ENCODE peak calls at places on chromosomes 3 and 15, in six cellular contexts. One of them, this sample, is unnamed.

GRCh38 chr3:156781310-156782230 is 44.6 kb upstream of the LEKR1 start:
- DNase-seq in endothelial cell of umbilical vein: peak
- DNase-seq in AG04450: no peak
- DNase-seq in MCF 10A: peak
- DNase-seq in pancreas: no peak
- DNase-seq in endothelial cell: no peak
- DNase-seq in this sample: no peak

GRCh38 chr3:195732951-195733350 is 12.2 kb downstream of the MUC20 start:
- DNase-seq in endothelial cell of umbilical vein: no peak
- DNase-seq in AG04450: no peak
- DNase-seq in MCF 10A: no peak
- DNase-seq in pancreas: no peak
- DNase-seq in endothelial cell: no peak
- DNase-seq in this sample: peak

GRCh38 chr15:29094711-29095110 is 174.9 kb downstream of the NSMCE3 start:
- DNase-seq in endothelial cell of umbilical vein: no peak
- DNase-seq in AG04450: no peak
- DNase-seq in MCF 10A: peak
- DNase-seq in pancreas: no peak
- DNase-seq in endothelial cell: no peak
- DNase-seq in this sample: no peak

GRCh38 chr3:4421121-4421520 is 45.9 kb downstream of the SUMF1 start:
- DNase-seq in endothelial cell of umbilical vein: no peak
- DNase-seq in AG04450: no peak
- DNase-seq in MCF 10A: peak
- DNase-seq in pancreas: no peak
- DNase-seq in endothelial cell: no peak
- DNase-seq in this sample: no peak

GRCh38 chr15:90603893-90604292 is 74.2 kb downstream of the CRTC3 start:
- DNase-seq in endothelial cell of umbilical vein: peak
- DNase-seq in AG04450: no peak
- DNase-seq in MCF 10A: peak
- DNase-seq in pancreas: no peak
- DNase-seq in endothelial cell: no peak
- DNase-seq in this sample: no peak

GRCh38 chr3:107993771-107994170 is 97.1 kb downstream of the CD47 start:
- DNase-seq in endothelial cell of umbilical vein: no peak
- DNase-seq in AG04450: no peak
- DNase-seq in MCF 10A: no peak
- DNase-seq in pancreas: no peak
- DNase-seq in endothelial cell: no peak
- DNase-seq in this sample: no peak

GRCh38 chr15:44971036-44971435 is 14.5 kb downstream of the TERB2 start:
- DNase-seq in endothelial cell of umbilical vein: no peak
- DNase-seq in AG04450: no peak
- DNase-seq in MCF 10A: no peak
- DNase-seq in pancreas: no peak
- DNase-seq in endothelial cell: no peak
- DNase-seq in this sample: no peak

GRCh38 chr3:55574671-55575070 is 87.6 kb upstream of the WNT5A start:
- DNase-seq in endothelial cell of umbilical vein: no peak
- DNase-seq in AG04450: no peak
- DNase-seq in MCF 10A: no peak
- DNase-seq in pancreas: no peak
- DNase-seq in endothelial cell: no peak
- DNase-seq in this sample: no peak

GRCh38 chr3:192564611-192565010 is 162.7 kb downstream of the FGF12 start:
- DNase-seq in endothelial cell of umbilical vein: no peak
- DNase-seq in AG04450: no peak
- DNase-seq in MCF 10A: no peak
- DNase-seq in pancreas: no peak
- DNase-seq in endothelial cell: no peak
- DNase-seq in this sample: no peak

GRCh38 chr3:106609666-106610301 is 741.0 kb upstream of the CBLB start:
- DNase-seq in endothelial cell of umbilical vein: peak
- DNase-seq in AG04450: peak
- DNase-seq in MCF 10A: peak
- DNase-seq in pancreas: peak
- DNase-seq in endothelial cell: peak
- DNase-seq in this sample: peak

GRCh38 chr15:64532921-64533320 is 72.5 kb downstream of the ZNF609 start:
- DNase-seq in endothelial cell of umbilical vein: no peak
- DNase-seq in AG04450: no peak
- DNase-seq in MCF 10A: peak
- DNase-seq in pancreas: no peak
- DNase-seq in endothelial cell: no peak
- DNase-seq in this sample: no peak

GRCh38 chr15:89662893-89663673 is 7.8 kb upstream of the KIF7 start:
- DNase-seq in endothelial cell of umbilical vein: peak
- DNase-seq in AG04450: peak
- DNase-seq in MCF 10A: peak
- DNase-seq in pancreas: no peak
- DNase-seq in endothelial cell: peak
- DNase-seq in this sample: no peak

GRCh38 chr3:37997321-37997720 is 6.7 kb downstream of the VILL start:
- DNase-seq in endothelial cell of umbilical vein: no peak
- DNase-seq in AG04450: no peak
- DNase-seq in MCF 10A: no peak
- DNase-seq in pancreas: peak
- DNase-seq in endothelial cell: no peak
- DNase-seq in this sample: no peak

GRCh38 chr3:173529062-173529711 is 131.6 kb downstream of the NLGN1 start:
- DNase-seq in endothelial cell of umbilical vein: no peak
- DNase-seq in AG04450: no peak
- DNase-seq in MCF 10A: peak
- DNase-seq in pancreas: no peak
- DNase-seq in endothelial cell: peak
- DNase-seq in this sample: no peak

GRCh38 chr15:57668074-57668473 is 38.4 kb upstream of the POLR2M start:
- DNase-seq in endothelial cell of umbilical vein: no peak
- DNase-seq in AG04450: no peak
- DNase-seq in MCF 10A: no peak
- DNase-seq in pancreas: no peak
- DNase-seq in endothelial cell: no peak
- DNase-seq in this sample: no peak

GRCh38 chr15:75237316-75237982 is 20.7 kb upstream of the GOLGA6C start:
- DNase-seq in endothelial cell of umbilical vein: no peak
- DNase-seq in AG04450: no peak
- DNase-seq in MCF 10A: no peak
- DNase-seq in pancreas: peak
- DNase-seq in endothelial cell: no peak
- DNase-seq in this sample: peak

GRCh38 chr3:120471643-120472042 is 20.9 kb upstream of the FSTL1 start:
- DNase-seq in endothelial cell of umbilical vein: no peak
- DNase-seq in AG04450: peak
- DNase-seq in MCF 10A: no peak
- DNase-seq in pancreas: no peak
- DNase-seq in endothelial cell: no peak
- DNase-seq in this sample: no peak

GRCh38 chr15:28896944-28897343 is 11.2 kb downstream of the APBA2 start:
- DNase-seq in endothelial cell of umbilical vein: peak
- DNase-seq in AG04450: peak
- DNase-seq in MCF 10A: no peak
- DNase-seq in pancreas: no peak
- DNase-seq in endothelial cell: no peak
- DNase-seq in this sample: no peak

GRCh38 chr3:184383033-184383740 is 3.3 kb downstream of the CHRD start:
- DNase-seq in endothelial cell of umbilical vein: no peak
- DNase-seq in AG04450: no peak
- DNase-seq in MCF 10A: no peak
- DNase-seq in pancreas: no peak
- DNase-seq in endothelial cell: no peak
- DNase-seq in this sample: no peak

GRCh38 chr3:140276698-140277097 is 341.7 kb downstream of the CLSTN2 start:
- DNase-seq in endothelial cell of umbilical vein: peak
- DNase-seq in AG04450: no peak
- DNase-seq in MCF 10A: peak
- DNase-seq in pancreas: no peak
- DNase-seq in endothelial cell: peak
- DNase-seq in this sample: peak

GRCh38 chr15:100801256-100801900 is 78.3 kb upstream of the ALDH1A3 start:
- DNase-seq in endothelial cell of umbilical vein: no peak
- DNase-seq in AG04450: no peak
- DNase-seq in MCF 10A: no peak
- DNase-seq in pancreas: no peak
- DNase-seq in endothelial cell: no peak
- DNase-seq in this sample: no peak

GRCh38 chr15:68517285-68517711 is 61.5 kb upstream of the CORO2B start:
- DNase-seq in endothelial cell of umbilical vein: no peak
- DNase-seq in AG04450: no peak
- DNase-seq in MCF 10A: no peak
- DNase-seq in pancreas: no peak
- DNase-seq in endothelial cell: no peak
- DNase-seq in this sample: no peak

GRCh38 chr3:73405853-73406252 is 218.9 kb downstream of the PDZRN3 start:
- DNase-seq in endothelial cell of umbilical vein: no peak
- DNase-seq in AG04450: no peak
- DNase-seq in MCF 10A: no peak
- DNase-seq in pancreas: no peak
- DNase-seq in endothelial cell: no peak
- DNase-seq in this sample: no peak

GRCh38 chr3:171976526-171976925 is 62.9 kb upstream of the FNDC3B start:
- DNase-seq in endothelial cell of umbilical vein: peak
- DNase-seq in AG04450: no peak
- DNase-seq in MCF 10A: peak
- DNase-seq in pancreas: no peak
- DNase-seq in endothelial cell: no peak
- DNase-seq in this sample: no peak

GRCh38 chr3:153078826-153079225 is 83.2 kb upstream of the RAP2B start:
- DNase-seq in endothelial cell of umbilical vein: no peak
- DNase-seq in AG04450: no peak
- DNase-seq in MCF 10A: no peak
- DNase-seq in pancreas: no peak
- DNase-seq in endothelial cell: no peak
- DNase-seq in this sample: no peak

GRCh38 chr15:98648654-98649537 is 557 bp downstream of the IGF1R start:
- DNase-seq in endothelial cell of umbilical vein: peak
- DNase-seq in AG04450: no peak
- DNase-seq in MCF 10A: peak
- DNase-seq in pancreas: peak
- DNase-seq in endothelial cell: peak
- DNase-seq in this sample: peak

GRCh38 chr15:98649621-98649995 is 1.3 kb downstream of the IGF1R start:
- DNase-seq in endothelial cell of umbilical vein: peak
- DNase-seq in AG04450: no peak
- DNase-seq in MCF 10A: no peak
- DNase-seq in pancreas: peak
- DNase-seq in endothelial cell: peak
- DNase-seq in this sample: peak

GRCh38 chr15:98650871-98651481 is 2.6 kb downstream of the IGF1R start:
- DNase-seq in endothelial cell of umbilical vein: peak
- DNase-seq in AG04450: no peak
- DNase-seq in MCF 10A: no peak
- DNase-seq in pancreas: no peak
- DNase-seq in endothelial cell: no peak
- DNase-seq in this sample: no peak

GRCh38 chr15:98651581-98652220 is 3.4 kb downstream of the IGF1R start:
- DNase-seq in endothelial cell of umbilical vein: peak
- DNase-seq in AG04450: no peak
- DNase-seq in MCF 10A: peak
- DNase-seq in pancreas: no peak
- DNase-seq in endothelial cell: no peak
- DNase-seq in this sample: no peak

GRCh38 chr15:98649996-98650870 is 1.9 kb downstream of the IGF1R start:
- DNase-seq in endothelial cell of umbilical vein: peak
- DNase-seq in AG04450: no peak
- DNase-seq in MCF 10A: no peak
- DNase-seq in pancreas: peak
- DNase-seq in endothelial cell: peak
- DNase-seq in this sample: peak
- TF ChIP-seq CTCF in endothelial cell of umbilical vein: no peak
- TF ChIP-seq CTCF in AG04450: no peak
- TF ChIP-seq CTCF in MCF 10A: no peak
- TF ChIP-seq CTCF in pancreas: no peak
- TF ChIP-seq CTCF in endothelial cell: no peak
- TF ChIP-seq CTCF in this sample: no peak

GRCh38 chr3:136008732-136009456 is 43.4 kb downstream of the PPP2R3A start:
- DNase-seq in endothelial cell of umbilical vein: no peak
- DNase-seq in AG04450: no peak
- DNase-seq in MCF 10A: no peak
- DNase-seq in pancreas: no peak
- DNase-seq in endothelial cell: no peak
- DNase-seq in this sample: no peak
- TF ChIP-seq CTCF in endothelial cell of umbilical vein: no peak
- TF ChIP-seq CTCF in AG04450: no peak
- TF ChIP-seq CTCF in MCF 10A: no peak
- TF ChIP-seq CTCF in pancreas: no peak
- TF ChIP-seq CTCF in endothelial cell: no peak
- TF ChIP-seq CTCF in this sample: no peak

GRCh38 chr15:27844018-27844666 is 255.0 kb downstream of the OCA2 start:
- DNase-seq in endothelial cell of umbilical vein: no peak
- DNase-seq in AG04450: peak
- DNase-seq in MCF 10A: no peak
- DNase-seq in pancreas: no peak
- DNase-seq in endothelial cell: no peak
- DNase-seq in this sample: no peak
- TF ChIP-seq CTCF in endothelial cell of umbilical vein: no peak
- TF ChIP-seq CTCF in AG04450: no peak
- TF ChIP-seq CTCF in MCF 10A: no peak
- TF ChIP-seq CTCF in pancreas: no peak
- TF ChIP-seq CTCF in endothelial cell: no peak
- TF ChIP-seq CTCF in this sample: no peak

GRCh38 chr15:73538563-73539211 is 94.5 kb downstream of the NPTN start:
- DNase-seq in endothelial cell of umbilical vein: no peak
- DNase-seq in AG04450: no peak
- DNase-seq in MCF 10A: no peak
- DNase-seq in pancreas: no peak
- DNase-seq in endothelial cell: no peak
- DNase-seq in this sample: no peak

GRCh38 chr15:73540161-73540560 is 93.0 kb downstream of the NPTN start:
- DNase-seq in endothelial cell of umbilical vein: no peak
- DNase-seq in AG04450: no peak
- DNase-seq in MCF 10A: peak
- DNase-seq in pancreas: no peak
- DNase-seq in endothelial cell: no peak
- DNase-seq in this sample: no peak

GRCh38 chr15:73538123-73538522 is 95.1 kb downstream of the NPTN start:
- DNase-seq in endothelial cell of umbilical vein: no peak
- DNase-seq in AG04450: no peak
- DNase-seq in MCF 10A: no peak
- DNase-seq in pancreas: no peak
- DNase-seq in endothelial cell: no peak
- DNase-seq in this sample: no peak

GRCh38 chr15:73541479-73541878 is 91.7 kb downstream of the NPTN start:
- DNase-seq in endothelial cell of umbilical vein: no peak
- DNase-seq in AG04450: no peak
- DNase-seq in MCF 10A: no peak
- DNase-seq in pancreas: no peak
- DNase-seq in endothelial cell: no peak
- DNase-seq in this sample: no peak

GRCh38 chr15:73539726-73540125 is 93.5 kb downstream of the NPTN start:
- DNase-seq in endothelial cell of umbilical vein: no peak
- DNase-seq in AG04450: no peak
- DNase-seq in MCF 10A: no peak
- DNase-seq in pancreas: no peak
- DNase-seq in endothelial cell: no peak
- DNase-seq in this sample: no peak
- TF ChIP-seq CTCF in endothelial cell of umbilical vein: no peak
- TF ChIP-seq CTCF in AG04450: no peak
- TF ChIP-seq CTCF in MCF 10A: no peak
- TF ChIP-seq CTCF in pancreas: no peak
- TF ChIP-seq CTCF in endothelial cell: no peak
- TF ChIP-seq CTCF in this sample: no peak

GRCh38 chr3:109071349-109072142 is 46.4 kb downstream of the MORC1 start:
- DNase-seq in endothelial cell of umbilical vein: no peak
- DNase-seq in AG04450: no peak
- DNase-seq in MCF 10A: peak
- DNase-seq in pancreas: peak
- DNase-seq in endothelial cell: no peak
- DNase-seq in this sample: no peak
- TF ChIP-seq CTCF in endothelial cell of umbilical vein: no peak
- TF ChIP-seq CTCF in AG04450: no peak
- TF ChIP-seq CTCF in MCF 10A: no peak
- TF ChIP-seq CTCF in pancreas: no peak
- TF ChIP-seq CTCF in endothelial cell: no peak
- TF ChIP-seq CTCF in this sample: no peak